ENCODE peak calls at places on chromosomes 1 and 21, in four cellular contexts. J, S, B and Y are unnamed samples.

GRCh38 chr1:20484526-20485462 is 1.2 kb downstream of the CAMK2N1 start:
- DNase-seq in J (no peak), S (peak), B (no peak), Y (peak)

GRCh38 chr1:19504796-19505693 is 19.7 kb upstream of the CAPZB start:
- DNase-seq in B (no peak), S (no peak), J (peak), Y (no peak)

GRCh38 chr1:44103270-44104131 is 15.1 kb upstream of the KLF17 start:
- DNase-seq in S (no peak), B (no peak), J (peak), Y (no peak)

GRCh38 chr1:212915245-212916091 is 34.9 kb upstream of the VASH2 start:
- DNase-seq in S (no peak), J (peak), B (no peak), Y (peak)

GRCh38 chr1:14866841-14867626 is 268.5 kb downstream of the KAZN start:
- DNase-seq in J (no peak), S (no peak), B (no peak), Y (no peak)

GRCh38 chr1:205783904-205784303 is 8.6 kb upstream of the RAB29 start:
- DNase-seq in B (no peak), S (peak), J (no peak), Y (no peak)

GRCh38 chr1:32765561-32766327 is 51.4 kb downstream of the YARS1 start:
- DNase-seq in S (no peak), B (no peak), J (no peak), Y (no peak)

GRCh38 chr1:92804721-92805169 is 19.8 kb upstream of the EVI5 start:
- DNase-seq in J (peak), S (peak), B (peak), Y (peak)

GRCh38 chr1:119204940-119205339 is 64.5 kb upstream of the WARS2 start:
- DNase-seq in S (no peak), B (no peak), J (no peak), Y (no peak)

GRCh38 chr1:228873714-228874113 is 138.4 kb downstream of the RHOU start:
- DNase-seq in B (no peak), J (no peak), S (no peak), Y (no peak)

GRCh38 chr1:24748191-24749121 is 3.2 kb downstream of the CLIC4 start:
- DNase-seq in J (no peak), B (no peak), S (no peak), Y (no peak)

GRCh38 chr1:206505702-206506375 is 1.5 kb upstream of the RASSF5 start:
- DNase-seq in B (no peak), S (no peak), J (peak), Y (no peak)

GRCh38 chr1:219331424-219331823 is 157.7 kb downstream of the LYPLAL1 start:
- DNase-seq in S (no peak), J (no peak), B (no peak), Y (no peak)

GRCh38 chr1:8059161-8059622 is 33.1 kb upstream of the ERRFI1 start:
- DNase-seq in J (peak), B (no peak), S (no peak), Y (no peak)

GRCh38 chr1:235206533-235207201 is 45.6 kb upstream of the RBM34 start:
- DNase-seq in S (no peak), B (no peak), J (no peak), Y (no peak)

GRCh38 chr1:166952002-166952746 is 23.2 kb downstream of the ILDR2 start:
- DNase-seq in B (no peak), S (no peak), J (peak), Y (no peak)

GRCh38 chr1:30028939-30029338 is 694.4 kb downstream of the MATN1 start:
- DNase-seq in J (no peak), B (no peak), S (no peak), Y (no peak)

GRCh38 chr21:16573581-16573980 is 843.8 kb downstream of the USP25 start:
- DNase-seq in J (peak), S (no peak), B (no peak), Y (no peak)

GRCh38 chr1:2124446-2125198 is 70.0 kb downstream of the FAAP20 start:
- DNase-seq in B (no peak), J (no peak), S (no peak), Y (peak)

DNA sequence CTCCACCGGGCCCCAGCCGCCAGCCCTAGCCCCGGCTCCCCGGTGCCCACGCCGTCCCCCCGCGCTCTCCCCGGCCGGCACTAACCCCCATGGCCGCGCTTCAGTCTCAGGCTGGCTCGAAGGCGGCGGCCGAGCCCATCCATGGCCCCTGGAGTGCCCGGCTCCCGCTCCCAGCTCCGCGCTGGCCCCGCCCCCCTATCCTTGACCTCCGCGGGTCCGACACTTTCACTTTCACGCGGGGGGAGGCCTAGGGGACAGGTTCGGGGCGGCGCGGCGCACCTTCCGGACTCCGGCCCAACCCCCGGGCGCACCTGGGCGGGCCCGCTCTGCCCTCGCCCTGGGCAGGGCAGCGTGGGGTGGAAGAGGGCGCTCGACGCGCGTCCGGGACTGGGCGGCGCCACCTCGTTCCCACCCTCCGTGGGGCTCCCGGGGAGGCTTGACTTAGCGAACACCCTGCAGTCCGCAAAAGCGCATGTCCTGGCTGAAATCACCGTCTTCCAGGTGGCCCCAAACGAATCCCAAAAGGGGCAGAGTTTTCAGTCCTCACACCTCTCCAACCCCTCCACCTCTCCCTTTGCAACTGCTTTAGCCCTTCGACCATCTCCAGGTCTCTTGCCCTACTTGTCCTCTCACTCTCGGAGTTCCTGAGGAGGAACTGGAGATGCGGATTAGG is 3.9 kb upstream of the DENND2D start:
- DNase-seq in J (no peak), S (peak), B (peak), Y (peak)
- H3K4me3 ChIP-seq in J (peak), S (peak), B (peak), Y (peak)

GRCh38 chr1:178101266-178101630 is 7.3 kb downstream of the RASAL2 start:
- DNase-seq in J (no peak), S (no peak), B (no peak), Y (no peak)
- H3K4me3 ChIP-seq in J (no peak), S (no peak), B (no peak), Y (no peak)

DNA sequence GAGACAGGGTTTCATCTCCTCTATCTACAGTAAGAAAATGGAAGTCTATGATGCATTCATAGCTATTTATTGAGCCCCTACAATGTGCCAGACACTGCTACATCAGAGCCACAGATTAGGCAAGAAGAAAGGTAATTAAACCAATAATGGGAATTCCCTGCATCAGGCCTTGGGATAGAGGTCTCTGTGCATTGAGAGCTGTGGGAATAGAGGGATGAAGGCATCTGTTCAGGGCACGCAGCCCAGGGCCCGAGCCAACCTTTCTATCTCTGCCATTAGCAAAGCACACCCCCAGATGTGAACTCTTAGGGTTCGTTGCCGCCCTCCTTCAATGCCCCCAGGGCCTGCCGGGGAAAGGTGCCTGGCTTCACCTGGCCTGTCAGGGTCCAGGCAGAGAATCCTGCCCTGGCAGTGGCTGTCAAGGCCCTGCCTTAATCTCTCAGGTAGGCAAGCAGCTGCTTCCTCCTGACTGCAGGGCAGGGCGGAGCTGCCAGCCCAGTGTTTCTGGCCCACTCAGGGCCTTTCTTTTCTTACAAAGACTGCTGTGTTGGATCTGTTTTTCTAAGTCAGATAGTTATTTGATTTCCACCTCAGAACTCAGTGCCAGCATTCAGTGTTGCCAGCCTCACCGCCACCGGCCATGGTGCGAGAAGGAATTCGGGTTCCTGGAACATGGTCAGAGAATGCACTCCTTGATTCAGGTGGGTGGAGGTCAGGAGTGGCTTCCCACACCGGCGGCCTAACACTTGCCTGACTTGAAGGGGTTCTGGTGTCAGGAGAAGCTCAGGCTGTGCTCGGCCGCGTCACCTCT is 76.1 kb downstream of the PGM1 start:
- DNase-seq in B (no peak), J (no peak), S (no peak), Y (no peak)
- H3K4me3 ChIP-seq in B (no peak), J (no peak), S (no peak), Y (no peak)

GRCh38 chr1:224860488-224860887 is 69.0 kb upstream of the DNAH14 start:
- DNase-seq in B (no peak), J (no peak), S (no peak), Y (no peak)
- H3K4me3 ChIP-seq in B (no peak), J (no peak), S (no peak), Y (no peak)